ENCODE peak calls at places on chromosomes 6 and 20, in ten cellular contexts. G, O, D, H, P, T, V, U, R and A are unnamed samples.

GRCh38 chr20:62508641-62509051 is 32.9 kb upstream of the GATA5 start:
- DNase-seq in G (no peak), O (no peak), D (no peak), H (no peak), P (no peak), T (no peak), V (no peak), U (no peak), R (no peak), A (no peak)

GRCh38 chr6:164069352-164070022 is 655.0 kb downstream of the QKI start:
- DNase-seq in G (no peak), O (peak; percentile 75), D (no peak), H (no peak), P (peak; percentile 75), T (no peak), V (no peak), U (no peak), R (no peak), A (peak; percentile 55)

GRCh38 chr6:3393796-3394195 is 63.1 kb downstream of the SLC22A23 start:
- DNase-seq in G (no peak), O (no peak), D (no peak), H (no peak), P (peak; percentile 74), T (no peak), V (no peak), U (no peak), R (no peak), A (no peak)

GRCh38 chr20:43771791-43772190 is 45.0 kb upstream of the GTSF1L start:
- DNase-seq in G (no peak), O (no peak), D (no peak), H (peak; percentile 14), P (no peak), T (no peak), V (no peak), U (no peak), R (no peak), A (no peak)

GRCh38 chr6:6556738-6557503 is 31.6 kb upstream of the LY86 start:
- DNase-seq in G (no peak), O (peak; percentile 52), D (no peak), H (peak; percentile 81), P (no peak), T (peak; percentile 53), V (peak; percentile 31), U (peak; percentile 21), R (peak; percentile 74), A (no peak)

GRCh38 chr20:32980131-32980941 is 23.9 kb downstream of the SUN5 start:
- DNase-seq in G (no peak), O (no peak), D (no peak), H (no peak), P (no peak), T (peak; percentile 48), V (no peak), U (no peak), R (no peak), A (no peak)

GRCh38 chr6:113442040-113442439 is 415.1 kb upstream of the MARCKS start:
- DNase-seq in G (no peak), O (no peak), D (no peak), H (no peak), P (no peak), T (no peak), V (no peak), U (no peak), R (no peak), A (no peak)

GRCh38 chr20:8331740-8332412 is 199.8 kb downstream of the PLCB1 start:
- DNase-seq in G (no peak), O (peak; percentile 87), D (no peak), H (no peak), P (peak; percentile 49), T (peak; percentile 86), V (peak; percentile 86), U (no peak), R (no peak), A (peak; percentile 75)

GRCh38 chr6:149140137-149140909 is 177.2 kb upstream of the TAB2 start:
- DNase-seq in G (no peak), O (peak; percentile 29), D (no peak), H (no peak), P (no peak), T (no peak), V (no peak), U (no peak), R (no peak), A (no peak)

GRCh38 chr6:11634948-11635347 is 97.4 kb downstream of the TMEM170B start:
- DNase-seq in G (no peak), O (no peak), D (no peak), H (no peak), P (no peak), T (no peak), V (no peak), U (no peak), R (no peak), A (no peak)

GRCh38 chr6:52881996-52882841 is 27.3 kb downstream of the GSTA3 start:
- DNase-seq in G (no peak), O (peak; percentile 78), D (no peak), H (peak; percentile 84), P (peak; percentile 35), T (peak; percentile 69), V (peak; percentile 64), U (peak; percentile 46), R (peak; percentile 60), A (no peak)

GRCh38 chr6:148535976-148536375 is 193.3 kb downstream of the SASH1 start:
- DNase-seq in G (no peak), O (peak; percentile 27), D (no peak), H (no peak), P (no peak), T (no peak), V (peak; percentile 98), U (no peak), R (no peak), A (no peak)

GRCh38 chr6:129490551-129491245 is 219.3 kb downstream of the ARHGAP18 start:
- DNase-seq in G (peak; percentile 93), O (peak; percentile 97), D (no peak), H (peak; percentile 73), P (peak; percentile 95), T (peak; percentile 43), V (peak; percentile 95), U (peak; percentile 46), R (peak; percentile 29), A (peak; percentile 90)

GRCh38 chr20:61874421-61875068 is 191.1 kb downstream of the TAF4 start:
- DNase-seq in G (no peak), O (no peak), D (no peak), H (peak; percentile 73), P (no peak), T (peak; percentile 25), V (peak; percentile 41), U (no peak), R (peak; percentile 7), A (no peak)

GRCh38 chr6:10163159-10163962 is 251.5 kb downstream of the TFAP2A start:
- DNase-seq in G (no peak), O (no peak), D (no peak), H (no peak), P (no peak), T (no peak), V (no peak), U (no peak), R (no peak), A (no peak)
- H3K4me3 ChIP-seq in G (no peak overlapping the region), O (no peak overlapping the region), D (no peak overlapping the region), H (no peak overlapping the region), P (no peak overlapping the region), T (no peak overlapping the region), V (no peak overlapping the region), U (no peak overlapping the region), R (no peak overlapping the region), A (no peak overlapping the region)

DNA sequence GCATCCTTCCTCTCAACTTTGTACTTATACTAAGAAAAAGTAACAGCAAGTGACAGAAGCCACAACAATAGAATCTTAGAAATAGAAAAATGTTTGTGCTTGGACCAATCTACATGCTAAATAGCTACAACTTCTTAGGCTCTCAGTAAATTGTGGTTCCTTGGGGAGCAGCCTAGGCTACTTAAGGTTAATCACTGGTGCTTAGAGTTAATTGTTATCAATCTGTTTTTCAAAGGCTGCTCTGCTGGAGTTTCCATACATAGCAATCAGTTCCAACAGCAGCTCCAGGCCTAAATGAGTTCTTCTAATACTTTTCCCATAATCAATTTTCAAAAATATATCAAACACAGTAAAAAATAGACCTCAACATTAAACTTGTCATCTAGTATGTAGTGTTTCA is 571.4 kb downstream of the EPHA7 start:
- DNase-seq in G (no peak), O (no peak), D (no peak), H (peak; percentile 26), P (no peak), T (no peak), V (no peak), U (no peak), R (no peak), A (no peak)
- H3K4me3 ChIP-seq in G (no peak overlapping the region), O (no peak overlapping the region), D (no peak overlapping the region), H (no peak overlapping the region), P (no peak overlapping the region), T (no peak overlapping the region), V (no peak overlapping the region), U (no peak overlapping the region), R (no peak overlapping the region), A (no peak overlapping the region)

GRCh38 chr6:12955996-12956395 is 239.4 kb downstream of the PHACTR1 start:
- DNase-seq in G (no peak), O (no peak), D (no peak), H (peak; percentile 59), P (no peak), T (no peak), V (no peak), U (no peak), R (no peak), A (no peak)

GRCh38 chr6:12961761-12962160 is 245.2 kb downstream of the PHACTR1 start:
- DNase-seq in G (no peak), O (no peak), D (no peak), H (no peak), P (no peak), T (no peak), V (no peak), U (no peak), R (no peak), A (no peak)

GRCh38 chr6:12956991-12957320 is 240.4 kb downstream of the PHACTR1 start:
- DNase-seq in G (peak; percentile 19), O (no peak), D (no peak), H (no peak), P (no peak), T (no peak), V (no peak), U (no peak), R (no peak), A (no peak)

GRCh38 chr6:12957321-12958051 is 240.9 kb downstream of the PHACTR1 start:
- DNase-seq in G (peak; percentile 35), O (peak; percentile 82), D (peak; percentile 76), H (peak; percentile 47), P (peak; percentile 31), T (no peak), V (peak; percentile 65), U (peak; percentile 3), R (no peak), A (peak; percentile 22)

GRCh38 chr6:12958052-12958706 is 241.6 kb downstream of the PHACTR1 start:
- DNase-seq in G (no peak), O (peak; percentile 52), D (no peak), H (peak; percentile 21), P (no peak), T (no peak), V (peak; percentile 17), U (no peak), R (no peak), A (no peak)
- H3K4me3 ChIP-seq in G (peak overlapping the region; percentile 62), O (peak overlapping the region; percentile 29), D (peak overlapping the region; percentile 89), H (no peak overlapping the region), P (peak overlapping the region; percentile 67), T (peak overlapping the region; percentile 62), V (peak overlapping the region; percentile 72), U (peak overlapping the region; percentile 55), R (no peak overlapping the region), A (peak overlapping the region; percentile 67)

DNA sequence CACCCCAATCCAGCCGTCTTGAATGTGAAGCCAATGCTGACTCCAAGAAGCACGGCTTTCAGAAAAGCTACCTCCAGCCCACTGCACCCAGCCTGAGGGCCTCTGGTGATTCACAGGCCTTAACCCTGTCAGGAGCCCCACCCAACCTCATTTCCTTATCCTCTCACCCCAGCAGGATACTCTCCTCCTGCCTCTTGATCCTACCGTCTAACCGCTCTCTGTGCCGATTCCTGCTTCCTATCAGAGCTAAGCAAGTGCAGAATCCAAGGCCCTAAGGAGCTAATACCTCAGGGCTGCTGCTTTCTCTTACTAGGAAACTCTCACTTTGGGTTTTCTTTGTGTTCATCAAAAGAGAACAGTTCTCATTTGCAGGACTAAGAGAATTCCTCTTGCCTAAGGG is 47.2 kb downstream of the TRERF1 start:
- DNase-seq in G (peak; percentile 31), O (peak; percentile 51), D (no peak), H (peak; percentile 90), P (no peak), T (no peak), V (peak; percentile 59), U (peak; percentile 32), R (no peak), A (no peak)
- H3K4me3 ChIP-seq in G (no peak overlapping the region), O (no peak overlapping the region), D (no peak overlapping the region), H (no peak overlapping the region), P (no peak overlapping the region), T (no peak overlapping the region), V (no peak overlapping the region), U (no peak overlapping the region), R (no peak overlapping the region), A (no peak overlapping the region)